ENCODE peak calls at places on chromosomes 7 and 10, in seven cellular contexts. B is EL, N is GM04504, Y is amniotic epithelial cell, Q is transverse colon, V is foreskin fibroblast, I is NCI-H2081. E is an unnamed sample.

GRCh38 chr7:139808401-139808800 is 20.7 kb upstream of the TBXAS1 start:
- DNase-seq in B (no peak), N (no peak), Y (no peak), Q (no peak), V (no peak), I (no peak), E (no peak)

GRCh38 chr7:50664461-50664922 is 99.3 kb upstream of the DDC start:
- DNase-seq in B (peak; percentile 88), N (peak; percentile 44), Y (peak; percentile 88), Q (no peak), V (peak; percentile 63), I (no peak), E (peak; percentile 42)

GRCh38 chr7:137870078-137870477 is 23.3 kb upstream of the DGKI start:
- DNase-seq in B (no peak), N (no peak), Y (no peak), Q (no peak), V (no peak), I (no peak), E (no peak)

GRCh38 chr7:155460926-155461613 is 3.1 kb downstream of the EN2 start:
- DNase-seq in B (no peak), N (no peak), Y (no peak), Q (no peak), V (no peak), I (no peak), E (no peak)

GRCh38 chr7:101934618-101935017 is 117.2 kb downstream of the CUX1 start:
- DNase-seq in B (no peak), N (no peak), Y (no peak), Q (peak; percentile 35), V (no peak), I (no peak), E (no peak)

GRCh38 chr7:17126413-17127374 is 171.8 kb upstream of the AHR start:
- DNase-seq in B (no peak), N (no peak), Y (no peak), Q (no peak), V (no peak), I (no peak), E (no peak)

GRCh38 chr7:116570306-116570705 is 45.5 kb downstream of the CAV1 start:
- DNase-seq in B (peak; percentile 56), N (no peak), Y (peak; percentile 25), Q (no peak), V (no peak), I (no peak), E (no peak)

GRCh38 chr10:118698421-118698820 is 56.3 kb downstream of the CACUL1 start:
- DNase-seq in B (peak; percentile 76), N (no peak), Y (peak; percentile 76), Q (peak; percentile 13), V (peak; percentile 20), I (no peak), E (peak; percentile 87)

GRCh38 chr7:2029936-2030335 is 202.8 kb downstream of the MAD1L1 start:
- DNase-seq in B (no peak), N (no peak), Y (no peak), Q (no peak), V (no peak), I (no peak), E (no peak)

GRCh38 chr7:150317748-150318444 is 5.3 kb upstream of the LRRC61 start:
- DNase-seq in B (peak; percentile 30), N (no peak), Y (peak; percentile 88), Q (no peak), V (no peak), I (peak; percentile 5), E (peak; percentile 9)

GRCh38 chr7:86720306-86720705 is 76.6 kb downstream of the GRM3 start:
- DNase-seq in B (no peak), N (no peak), Y (no peak), Q (no peak), V (no peak), I (no peak), E (no peak)

GRCh38 chr7:142795339-142795863 is 24.6 kb downstream of the PRSS2 start:
- DNase-seq in B (no peak), N (no peak), Y (no peak), Q (peak; percentile 27), V (no peak), I (no peak), E (no peak)

GRCh38 chr7:73482746-73483145 is 39.3 kb downstream of the BAZ1B start:
- DNase-seq in B (no peak), N (no peak), Y (no peak), Q (no peak), V (no peak), I (no peak), E (peak; percentile 5)

GRCh38 chr10:31004611-31005193 is 27.0 kb downstream of the ZNF438 start:
- DNase-seq in B (peak; percentile 88), N (peak; percentile 53), Y (peak; percentile 84), Q (no peak), V (peak; percentile 80), I (no peak), E (peak; percentile 73)

GRCh38 chr7:138097064-138097741 is 20.9 kb downstream of the AKR1D1 start:
- DNase-seq in B (peak; percentile 34), N (no peak), Y (peak; percentile 27), Q (peak; percentile 45), V (no peak), I (no peak), E (peak; percentile 59)

GRCh38 chr10:722281-723060 is 33.0 kb upstream of the DIP2C start:
- DNase-seq in B (no peak), N (no peak), Y (no peak), Q (no peak), V (no peak), I (no peak), E (no peak)

GRCh38 chr7:149027055-149027454 is 1.2 kb downstream of the PDIA4 start:
- DNase-seq in B (no peak), N (no peak), Y (no peak), Q (no peak), V (no peak), I (no peak), E (no peak)

GRCh38 chr7:155962191-155962967 is 150.1 kb upstream of the SHH start:
- DNase-seq in B (no peak), N (no peak), Y (no peak), Q (no peak), V (no peak), I (no peak), E (peak; percentile 85)

GRCh38 chr10:111091833-111092232 is 15.0 kb downstream of the ADRA2A start:
- DNase-seq in B (no peak), N (no peak), Y (no peak), Q (no peak), V (no peak), I (no peak), E (no peak)

GRCh38 chr10:114436941-114437340 is 32.6 kb upstream of the AFAP1L2 start:
- DNase-seq in B (no peak), N (no peak), Y (peak; percentile 74), Q (no peak), V (no peak), I (no peak), E (no peak)

GRCh38 chr10:124094419-124094785 is 1.0 kb upstream of the CHST15 start:
- DNase-seq in B (no peak), N (no peak), Y (no peak), Q (peak; percentile 33), V (no peak), I (no peak), E (no peak)

GRCh38 chr10:32367793-32368453 is 21.0 kb upstream of the EPC1 start:
- DNase-seq in B (peak; percentile 64), N (peak; percentile 38), Y (peak; percentile 63), Q (peak; percentile 84), V (peak; percentile 82), I (peak; percentile 40), E (peak; percentile 34)

E was measured in brain microvascular endothelial cell.